ENCODE peak calls at places on chromosomes 6 and 20, in four cellular contexts. F is activated T-cell treated with anti-CD3 and anti-CD28 coated beads for 48 hours; S is stimulated activated naive CD8-positive, alpha-beta T cell treated with anti-CD3 and anti-CD28 coated beads, Interleukin-15, Interleukin-2, amounts not matched to agents 100 U/mL and 50 U/mL, for 24 hours; Z is cardiac fibroblast. H is an unnamed sample.

GRCh38 chr20:62551408-62552323 is 75.9 kb upstream of the GATA5 start:
- DNase-seq in Z (no peak), S (no peak), F (no peak), H (no peak)

GRCh38 chr6:1574895-1575212 is 34.9 kb upstream of the FOXC1 start:
- DNase-seq in Z (no peak), F (no peak), S (no peak), H (no peak)

GRCh38 chr20:63574156-63574828 is at the start of gene HELZ2:
- DNase-seq in F (peak), S (peak), Z (peak), H (no peak)

GRCh38 chr6:3568396-3569082 is 111.7 kb upstream of the SLC22A23 start:
- DNase-seq in Z (peak), F (no peak), S (no peak), H (no peak)

GRCh38 chr20:43507150-43508080 is at the start of gene L3MBTL1:
- DNase-seq in S (peak), F (peak), Z (peak), H (peak)

GRCh38 chr6:145562771-145563615 is 172.3 kb downstream of the EPM2A start:
- DNase-seq in F (no peak), S (no peak), Z (no peak), H (no peak)

GRCh38 chr6:44780161-44780560 is 392.7 kb downstream of the CDC5L start:
- DNase-seq in S (no peak), F (no peak), Z (no peak), H (peak)

GRCh38 chr6:64732888-64733287 is 974.1 kb downstream of the EYS start:
- DNase-seq in F (no peak), Z (peak), S (no peak), H (no peak)

GRCh38 chr20:62060631-62061541 is 4.8 kb downstream of the TAF4 start:
- DNase-seq in S (no peak), F (no peak), Z (no peak), H (no peak)

GRCh38 chr6:79570129-79570801 is 33.0 kb upstream of the LCA5 start:
- DNase-seq in F (no peak), S (no peak), Z (peak), H (no peak)

GRCh38 chr20:2692036-2692885 is at the start of gene EBF4:
- DNase-seq in Z (peak), S (peak), F (no peak), H (no peak)